ENCODE peak calls at places on chromosomes 12 and 14, in eight cellular contexts. One of them, this sample, is unnamed.

GRCh38 chr12:40959041-40959440 is 229.1 kb upstream of the PDZRN4 start:
- DNase-seq in epithelial cell of esophagus: peak; percentile 68
- DNase-seq in A549: no peak
- DNase-seq in astrocyte of the spinal cord: peak; percentile 40
- DNase-seq in BJ: peak; percentile 35
- DNase-seq in fibroblast of mammary gland: peak; percentile 53
- DNase-seq in thoracic aorta: no peak
- DNase-seq in fibroblast of the aortic adventitia: no peak
- DNase-seq in this sample: no peak

GRCh38 chr14:73909681-73910080 is 23.0 kb downstream of the ZNF410 start:
- DNase-seq in epithelial cell of esophagus: no peak
- DNase-seq in A549: no peak
- DNase-seq in astrocyte of the spinal cord: no peak
- DNase-seq in BJ: no peak
- DNase-seq in fibroblast of mammary gland: peak; percentile 36
- DNase-seq in thoracic aorta: no peak
- DNase-seq in fibroblast of the aortic adventitia: peak; percentile 50
- DNase-seq in this sample: no peak

GRCh38 chr14:79783061-79783460 is 428.2 kb downstream of the DIO2 start:
- DNase-seq in epithelial cell of esophagus: no peak
- DNase-seq in A549: no peak
- DNase-seq in astrocyte of the spinal cord: no peak
- DNase-seq in BJ: no peak
- DNase-seq in fibroblast of mammary gland: no peak
- DNase-seq in thoracic aorta: no peak
- DNase-seq in fibroblast of the aortic adventitia: no peak
- DNase-seq in this sample: no peak

GRCh38 chr14:31781578-31781977 is 220.4 kb downstream of the NUBPL start:
- DNase-seq in epithelial cell of esophagus: no peak
- DNase-seq in A549: no peak
- DNase-seq in astrocyte of the spinal cord: peak; percentile 51
- DNase-seq in BJ: no peak
- DNase-seq in fibroblast of mammary gland: peak; percentile 23
- DNase-seq in thoracic aorta: no peak
- DNase-seq in fibroblast of the aortic adventitia: no peak
- DNase-seq in this sample: no peak

GRCh38 chr14:51491776-51492175 is 159.9 kb upstream of the FRMD6 start:
- DNase-seq in epithelial cell of esophagus: no peak
- DNase-seq in A549: no peak
- DNase-seq in astrocyte of the spinal cord: no peak
- DNase-seq in BJ: no peak
- DNase-seq in fibroblast of mammary gland: no peak
- DNase-seq in thoracic aorta: no peak
- DNase-seq in fibroblast of the aortic adventitia: no peak
- DNase-seq in this sample: no peak

GRCh38 chr14:62001988-62002387 is 239.8 kb downstream of the SNAPC1 start:
- DNase-seq in epithelial cell of esophagus: peak; percentile 36
- DNase-seq in A549: no peak
- DNase-seq in astrocyte of the spinal cord: peak; percentile 15
- DNase-seq in BJ: no peak
- DNase-seq in fibroblast of mammary gland: no peak
- DNase-seq in thoracic aorta: no peak
- DNase-seq in fibroblast of the aortic adventitia: no peak
- DNase-seq in this sample: no peak

GRCh38 chr14:23365353-23366162 is 586 bp upstream of the EFS start:
- DNase-seq in epithelial cell of esophagus: peak; percentile 75
- DNase-seq in A549: no peak
- DNase-seq in astrocyte of the spinal cord: peak; percentile 13
- DNase-seq in BJ: no peak
- DNase-seq in fibroblast of mammary gland: no peak
- DNase-seq in thoracic aorta: no peak
- DNase-seq in fibroblast of the aortic adventitia: no peak
- DNase-seq in this sample: peak; percentile 91

GRCh38 chr12:95074766-95075165 is 1.3 kb upstream of the NR2C1 start:
- DNase-seq in epithelial cell of esophagus: no peak
- DNase-seq in A549: no peak
- DNase-seq in astrocyte of the spinal cord: peak; percentile 63
- DNase-seq in BJ: no peak
- DNase-seq in fibroblast of mammary gland: no peak
- DNase-seq in thoracic aorta: no peak
- DNase-seq in fibroblast of the aortic adventitia: peak; percentile 79
- DNase-seq in this sample: no peak

GRCh38 chr14:91380610-91381371 is 36.8 kb downstream of the CCDC88C start:
- DNase-seq in epithelial cell of esophagus: no peak
- DNase-seq in A549: no peak
- DNase-seq in astrocyte of the spinal cord: peak; percentile 74
- DNase-seq in BJ: no peak
- DNase-seq in fibroblast of mammary gland: peak; percentile 21
- DNase-seq in thoracic aorta: no peak
- DNase-seq in fibroblast of the aortic adventitia: peak; percentile 11
- DNase-seq in this sample: no peak

GRCh38 chr12:6188954-6189353 is 11.2 kb upstream of the CD9 start:
- DNase-seq in epithelial cell of esophagus: no peak
- DNase-seq in A549: no peak
- DNase-seq in astrocyte of the spinal cord: no peak
- DNase-seq in BJ: no peak
- DNase-seq in fibroblast of mammary gland: no peak
- DNase-seq in thoracic aorta: no peak
- DNase-seq in fibroblast of the aortic adventitia: no peak
- DNase-seq in this sample: no peak

GRCh38 chr12:131136539-131136872 is 182.8 kb downstream of the ADGRD1 start:
- DNase-seq in epithelial cell of esophagus: no peak
- DNase-seq in A549: no peak
- DNase-seq in astrocyte of the spinal cord: no peak
- DNase-seq in BJ: no peak
- DNase-seq in fibroblast of mammary gland: no peak
- DNase-seq in thoracic aorta: no peak
- DNase-seq in fibroblast of the aortic adventitia: no peak
- DNase-seq in this sample: no peak

GRCh38 chr14:23299558-23299957 is 3.1 kb downstream of the PPP1R3E start:
- DNase-seq in epithelial cell of esophagus: peak; percentile 81
- DNase-seq in A549: peak; percentile 35
- DNase-seq in astrocyte of the spinal cord: peak; percentile 53
- DNase-seq in BJ: no peak
- DNase-seq in fibroblast of mammary gland: peak; percentile 78
- DNase-seq in thoracic aorta: no peak
- DNase-seq in fibroblast of the aortic adventitia: peak; percentile 84
- DNase-seq in this sample: no peak

GRCh38 chr14:101511199-101511598 is 50.1 kb upstream of the DIO3 start:
- DNase-seq in epithelial cell of esophagus: no peak
- DNase-seq in A549: no peak
- DNase-seq in astrocyte of the spinal cord: no peak
- DNase-seq in BJ: no peak
- DNase-seq in fibroblast of mammary gland: no peak
- DNase-seq in thoracic aorta: no peak
- DNase-seq in fibroblast of the aortic adventitia: no peak
- DNase-seq in this sample: no peak

GRCh38 chr14:64879635-64880381 is at the start of gene SPTB:
- DNase-seq in epithelial cell of esophagus: no peak
- DNase-seq in A549: peak; percentile 30
- DNase-seq in astrocyte of the spinal cord: no peak
- DNase-seq in BJ: no peak
- DNase-seq in fibroblast of mammary gland: no peak
- DNase-seq in thoracic aorta: no peak
- DNase-seq in fibroblast of the aortic adventitia: no peak
- DNase-seq in this sample: peak; percentile 92

GRCh38 chr12:105822131-105823103 is 316.3 kb downstream of the NUAK1 start:
- DNase-seq in epithelial cell of esophagus: no peak
- DNase-seq in A549: no peak
- DNase-seq in astrocyte of the spinal cord: no peak
- DNase-seq in BJ: no peak
- DNase-seq in fibroblast of mammary gland: no peak
- DNase-seq in thoracic aorta: no peak
- DNase-seq in fibroblast of the aortic adventitia: no peak
- DNase-seq in this sample: no peak

GRCh38 chr12:79071498-79071897 is 206.9 kb downstream of the SYT1 start:
- DNase-seq in epithelial cell of esophagus: peak; percentile 11
- DNase-seq in A549: no peak
- DNase-seq in astrocyte of the spinal cord: no peak
- DNase-seq in BJ: no peak
- DNase-seq in fibroblast of mammary gland: no peak
- DNase-seq in thoracic aorta: no peak
- DNase-seq in fibroblast of the aortic adventitia: no peak
- DNase-seq in this sample: no peak

GRCh38 chr12:53722450-53723041 is 4.7 kb downstream of the CALCOCO1 start:
- DNase-seq in epithelial cell of esophagus: no peak
- DNase-seq in A549: no peak
- DNase-seq in astrocyte of the spinal cord: no peak
- DNase-seq in BJ: no peak
- DNase-seq in fibroblast of mammary gland: peak; percentile 22
- DNase-seq in thoracic aorta: no peak
- DNase-seq in fibroblast of the aortic adventitia: no peak
- DNase-seq in this sample: no peak

GRCh38 chr14:101251812-101252442 is 309.4 kb upstream of the DIO3 start:
- DNase-seq in epithelial cell of esophagus: no peak
- DNase-seq in A549: no peak
- DNase-seq in astrocyte of the spinal cord: no peak
- DNase-seq in BJ: no peak
- DNase-seq in fibroblast of mammary gland: no peak
- DNase-seq in thoracic aorta: no peak
- DNase-seq in fibroblast of the aortic adventitia: no peak
- DNase-seq in this sample: peak; percentile 23

GRCh38 chr12:121992059-121992879 is 29.4 kb upstream of the BCL7A start:
- DNase-seq in epithelial cell of esophagus: peak; percentile 100
- DNase-seq in A549: peak; percentile 91
- DNase-seq in astrocyte of the spinal cord: peak; percentile 97
- DNase-seq in BJ: peak; percentile 94
- DNase-seq in fibroblast of mammary gland: peak; percentile 99
- DNase-seq in thoracic aorta: no peak
- DNase-seq in fibroblast of the aortic adventitia: peak; percentile 97
- DNase-seq in this sample: peak; percentile 21

GRCh38 chr14:89165810-89166209 is 251.2 kb downstream of the FOXN3 start:
- DNase-seq in epithelial cell of esophagus: no peak
- DNase-seq in A549: no peak
- DNase-seq in astrocyte of the spinal cord: no peak
- DNase-seq in BJ: no peak
- DNase-seq in fibroblast of mammary gland: no peak
- DNase-seq in thoracic aorta: no peak
- DNase-seq in fibroblast of the aortic adventitia: peak; percentile 11
- DNase-seq in this sample: no peak
- H3K4me3 ChIP-seq in epithelial cell of esophagus: no peak overlapping the region
- H3K4me3 ChIP-seq in A549: no peak overlapping the region
- H3K4me3 ChIP-seq in astrocyte of the spinal cord: no peak overlapping the region
- H3K4me3 ChIP-seq in BJ: no peak overlapping the region
- H3K4me3 ChIP-seq in fibroblast of mammary gland: no peak overlapping the region
- H3K4me3 ChIP-seq in thoracic aorta: peak overlapping the region; percentile 66
- H3K4me3 ChIP-seq in fibroblast of the aortic adventitia: no peak overlapping the region
- H3K4me3 ChIP-seq in this sample: no peak overlapping the region

GRCh38 chr14:104982548-104983230 is 2.9 kb upstream of the CLBA1 start:
- DNase-seq in epithelial cell of esophagus: peak; percentile 61
- DNase-seq in A549: no peak
- DNase-seq in astrocyte of the spinal cord: no peak
- DNase-seq in BJ: no peak
- DNase-seq in fibroblast of mammary gland: no peak
- DNase-seq in thoracic aorta: no peak
- DNase-seq in fibroblast of the aortic adventitia: no peak
- DNase-seq in this sample: no peak
- H3K4me3 ChIP-seq in epithelial cell of esophagus: no peak overlapping the region
- H3K4me3 ChIP-seq in A549: no peak overlapping the region
- H3K4me3 ChIP-seq in astrocyte of the spinal cord: no peak overlapping the region
- H3K4me3 ChIP-seq in BJ: no peak overlapping the region
- H3K4me3 ChIP-seq in fibroblast of mammary gland: no peak overlapping the region
- H3K4me3 ChIP-seq in thoracic aorta: no peak overlapping the region
- H3K4me3 ChIP-seq in fibroblast of the aortic adventitia: no peak overlapping the region
- H3K4me3 ChIP-seq in this sample: no peak overlapping the region

DNA sequence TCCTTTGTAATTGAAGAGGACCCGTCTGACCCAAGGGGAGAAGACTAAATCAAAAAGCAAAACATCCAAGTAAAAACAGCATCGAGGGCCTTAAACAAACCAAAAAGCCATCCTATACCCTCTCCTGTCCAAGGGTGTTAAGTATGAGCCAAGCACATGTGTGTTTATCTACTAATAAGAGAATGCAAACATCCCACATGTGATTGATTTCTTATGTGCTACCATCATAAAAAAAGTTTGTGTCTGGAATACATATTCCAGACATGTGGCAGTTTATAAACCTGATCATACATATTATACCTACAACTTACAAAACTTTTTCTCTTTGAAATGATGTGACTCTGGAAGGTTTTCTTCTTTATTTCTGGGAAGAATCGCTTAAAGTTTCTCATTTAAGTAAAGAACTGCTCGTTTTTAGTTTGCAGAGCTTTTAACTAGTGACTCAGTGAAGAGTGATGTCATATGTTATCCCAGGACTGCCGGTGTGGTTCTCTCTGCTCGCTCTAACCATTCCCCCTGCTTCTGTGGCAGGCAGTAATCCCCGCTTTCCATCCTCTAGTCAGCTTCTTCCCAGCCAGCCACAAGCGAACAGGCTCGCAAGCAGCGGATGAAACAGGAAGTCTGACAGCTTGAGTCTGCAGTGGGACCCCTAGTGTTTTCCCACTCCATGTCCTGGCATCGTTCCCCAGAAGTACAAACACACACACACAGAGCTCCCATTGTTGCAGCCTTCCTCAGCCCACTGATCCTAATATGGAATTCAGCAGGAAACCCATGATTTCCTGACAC is 431 bp upstream of the RHOJ start:
- DNase-seq in epithelial cell of esophagus: peak; percentile 85
- DNase-seq in A549: no peak
- DNase-seq in astrocyte of the spinal cord: peak; percentile 98
- DNase-seq in BJ: peak; percentile 89
- DNase-seq in fibroblast of mammary gland: peak; percentile 88
- DNase-seq in thoracic aorta: peak; percentile 40
- DNase-seq in fibroblast of the aortic adventitia: peak; percentile 98
- DNase-seq in this sample: peak; percentile 12
- H3K4me3 ChIP-seq in epithelial cell of esophagus: peak overlapping the region; percentile 26
- H3K4me3 ChIP-seq in A549: peak overlapping the region; percentile 14
- H3K4me3 ChIP-seq in astrocyte of the spinal cord: peak overlapping the region; percentile 60
- H3K4me3 ChIP-seq in BJ: peak overlapping the region; percentile 44
- H3K4me3 ChIP-seq in fibroblast of mammary gland: peak overlapping the region; percentile 40
- H3K4me3 ChIP-seq in thoracic aorta: peak overlapping the region; percentile 72
- H3K4me3 ChIP-seq in fibroblast of the aortic adventitia: peak overlapping the region; percentile 76
- H3K4me3 ChIP-seq in this sample: no peak overlapping the region

GRCh38 chr12:90802727-90803126 is 152.2 kb downstream of the CCER1 start:
- DNase-seq in epithelial cell of esophagus: no peak
- DNase-seq in A549: no peak
- DNase-seq in astrocyte of the spinal cord: no peak
- DNase-seq in BJ: no peak
- DNase-seq in fibroblast of mammary gland: no peak
- DNase-seq in thoracic aorta: no peak
- DNase-seq in fibroblast of the aortic adventitia: no peak
- DNase-seq in this sample: no peak

GRCh38 chr12:90809941-90810340 is 145.0 kb downstream of the CCER1 start:
- DNase-seq in epithelial cell of esophagus: no peak
- DNase-seq in A549: no peak
- DNase-seq in astrocyte of the spinal cord: no peak
- DNase-seq in BJ: no peak
- DNase-seq in fibroblast of mammary gland: no peak
- DNase-seq in thoracic aorta: no peak
- DNase-seq in fibroblast of the aortic adventitia: no peak
- DNase-seq in this sample: no peak

DNA sequence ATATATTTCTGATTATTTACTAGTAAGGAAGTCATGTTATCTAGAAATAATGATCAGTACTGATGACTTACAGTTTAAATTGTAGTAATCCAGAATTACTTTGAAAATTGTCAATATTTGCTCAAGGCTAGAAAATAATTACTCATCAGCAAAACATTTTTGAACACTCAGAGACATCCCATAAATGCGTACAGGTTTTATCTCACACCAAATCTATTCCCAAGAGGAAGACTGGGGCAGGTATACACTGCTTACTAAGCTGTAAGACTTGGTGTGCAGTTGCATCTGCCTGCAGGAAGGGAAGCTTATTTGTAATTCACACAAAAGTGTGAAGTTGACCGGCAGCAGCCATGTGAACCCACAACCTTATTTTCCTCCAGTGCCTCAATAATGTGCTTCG is 146.4 kb downstream of the CCER1 start:
- DNase-seq in epithelial cell of esophagus: peak; percentile 38
- DNase-seq in A549: no peak
- DNase-seq in astrocyte of the spinal cord: no peak
- DNase-seq in BJ: no peak
- DNase-seq in fibroblast of mammary gland: no peak
- DNase-seq in thoracic aorta: no peak
- DNase-seq in fibroblast of the aortic adventitia: no peak
- DNase-seq in this sample: no peak
- H3K4me3 ChIP-seq in epithelial cell of esophagus: no peak overlapping the region
- H3K4me3 ChIP-seq in A549: no peak overlapping the region
- H3K4me3 ChIP-seq in astrocyte of the spinal cord: no peak overlapping the region
- H3K4me3 ChIP-seq in BJ: no peak overlapping the region
- H3K4me3 ChIP-seq in fibroblast of mammary gland: no peak overlapping the region
- H3K4me3 ChIP-seq in thoracic aorta: no peak overlapping the region
- H3K4me3 ChIP-seq in fibroblast of the aortic adventitia: no peak overlapping the region
- H3K4me3 ChIP-seq in this sample: no peak overlapping the region

This sample was measured in H7.